ENCODE peak calls at places on chromosome 11, in five cellular contexts. K is stimulated activated CD4-positive, alpha-beta T cell treated with anti-CD3 and anti-CD28 coated beads, Interleukin-2, amount 100 ng/mL, for 48 hours; X is COR-L47; A is memory B cell; N is EL. M is an unnamed sample.

GRCh38 chr11:46513934-46514342 is 79.9 kb downstream of the AMBRA1 start:
- DNase-seq in K (no peak), X (peak), A (no peak), N (peak), M (no peak)

GRCh38 chr11:60995798-60996197 is 24.3 kb downstream of the CD6 start:
- DNase-seq in K (no peak), X (no peak), A (no peak), N (no peak), M (no peak)

GRCh38 chr11:81237139-81237538 is 1496.5 kb downstream of the FAM181B start:
- DNase-seq in K (no peak), X (peak), A (no peak), N (no peak), M (no peak)

GRCh38 chr11:78419327-78419726 is 1.7 kb upstream of the GAB2 start:
- DNase-seq in K (no peak), X (no peak), A (no peak), N (peak), M (peak)

GRCh38 chr11:130599073-130599654 is 150.7 kb downstream of the ADAMTS15 start:
- DNase-seq in K (no peak), X (no peak), A (no peak), N (no peak), M (peak)

GRCh38 chr11:119773016-119773415 is 44.0 kb upstream of the NECTIN1 start:
- DNase-seq in K (no peak), X (peak), A (no peak), N (no peak), M (no peak)

GRCh38 chr11:131982154-131982553 is 611.7 kb downstream of the NTM start:
- DNase-seq in K (no peak), X (no peak), A (no peak), N (no peak), M (no peak)

GRCh38 chr11:601573-602245 is 14.0 kb downstream of the IRF7 start:
- DNase-seq in K (no peak), X (no peak), A (no peak), N (no peak), M (no peak)

GRCh38 chr11:33692013-33692504 is 8.6 kb downstream of the C11orf91 start:
- DNase-seq in K (no peak), X (peak), A (no peak), N (peak), M (peak)

GRCh38 chr11:72471005-72471898 is 36.9 kb upstream of the CLPB start:
- DNase-seq in K (peak), X (peak), A (peak), N (peak), M (peak)

GRCh38 chr11:76609736-76610370 is 60.7 kb downstream of the LRRC32 start:
- DNase-seq in K (no peak), X (no peak), A (no peak), N (no peak), M (no peak)

GRCh38 chr11:128768876-128769275 is 75.0 kb downstream of the FLI1 start:
- DNase-seq in K (no peak), X (no peak), A (no peak), N (no peak), M (no peak)

GRCh38 chr11:1563697-1564534 is 8.2 kb downstream of the DUSP8 start:
- DNase-seq in K (no peak), X (no peak), A (no peak), N (no peak), M (no peak)